ENCODE peak calls at places on chromosomes 1 and 21, in six cellular contexts. C is A549, A is HepG2, J is IMR-90, P is H1, B is K562. H is an unnamed sample.
A peak's percentile ranks its signal among the peaks of the same experiment; 100 is the strongest.

GRCh38 chr1:230153655-230154296 is 86.7 kb downstream of the GALNT2 start:
- DNase-seq in C (no peak), A (peak; percentile 73), J (peak; percentile 61), P (no peak), B (no peak), H (no peak)

GRCh38 chr1:159010398-159010797 is 691 bp downstream of the IFI16 start:
- DNase-seq in C (no peak), A (no peak), J (no peak), P (no peak), B (no peak), H (no peak)

GRCh38 chr1:239735081-239735480 is 348.7 kb downstream of the CHRM3 start:
- DNase-seq in C (no peak), A (no peak), J (no peak), P (no peak), B (no peak), H (no peak)

GRCh38 chr1:86061660-86062059 is 94.9 kb downstream of the COL24A1 start:
- DNase-seq in C (no peak), A (no peak), J (peak; percentile 50), P (no peak), B (no peak), H (no peak)

GRCh38 chr1:115283249-115283648 is 54.8 kb downstream of the NGF start:
- DNase-seq in C (no peak), A (no peak), J (no peak), P (no peak), B (no peak), H (no peak)

GRCh38 chr21:46187814-46188213 is 3.6 kb upstream of the SPATC1L start:
- DNase-seq in C (no peak), A (no peak), J (no peak), P (no peak), B (no peak), H (no peak)

GRCh38 chr1:110210604-110211502 is 739 bp downstream of the KCNC4 start:
- DNase-seq in C (peak; percentile 25), A (no peak), J (no peak), P (peak; percentile 74), B (peak; percentile 70), H (no peak)

GRCh38 chr1:50929376-50929958 is 30.6 kb downstream of the FAF1 start:
- DNase-seq in C (peak; percentile 39), A (peak; percentile 47), J (peak; percentile 59), P (no peak), B (peak; percentile 21), H (peak; percentile 16)

GRCh38 chr1:39269349-39269748 is 64.9 kb downstream of the MACF1 start:
- DNase-seq in C (no peak), A (no peak), J (no peak), P (no peak), B (no peak), H (no peak)

GRCh38 chr1:39268906-39269305 is 64.4 kb downstream of the MACF1 start:
- DNase-seq in C (no peak), A (no peak), J (peak; percentile 13), P (peak; percentile 62), B (no peak), H (no peak)

GRCh38 chr1:39266792-39267191 is 62.3 kb downstream of the MACF1 start:
- DNase-seq in C (no peak), A (no peak), J (no peak), P (no peak), B (no peak), H (no peak)

GRCh38 chr1:39268112-39268581 is 63.7 kb downstream of the MACF1 start:
- DNase-seq in C (no peak), A (no peak), J (peak; percentile 90), P (no peak), B (no peak), H (no peak)

DNA sequence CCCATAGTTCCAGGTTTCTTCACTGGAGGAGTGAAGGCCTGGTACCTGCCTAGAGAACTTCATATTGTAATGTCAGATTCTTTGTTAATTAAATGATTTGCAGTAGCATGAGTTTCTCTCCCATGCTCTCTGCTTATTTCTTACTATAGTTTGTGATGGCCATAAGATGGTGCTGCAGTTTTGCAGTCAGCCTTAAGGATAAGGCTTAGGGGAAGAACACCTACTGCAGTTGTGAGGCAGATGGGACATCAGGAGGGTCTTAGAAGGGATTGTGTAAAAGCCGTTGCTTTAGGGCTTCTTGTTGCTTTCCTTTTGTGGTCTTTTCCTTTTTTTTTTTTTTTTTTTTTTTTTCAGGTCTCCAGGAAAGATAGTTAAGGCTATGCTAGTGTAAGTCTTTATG is 61.8 kb downstream of the MACF1 start:
- DNase-seq in C (peak; percentile 15), A (no peak), J (no peak), P (no peak), B (no peak), H (peak; percentile 27)
- TF ChIP-seq CEBPB in C (no peak), A (no peak), J (no peak), P (no peak), B (no peak), H (no peak)

GRCh38 chr1:42686418-42686817 is 4.2 kb downstream of the YBX1 start:
- DNase-seq in C (no peak), A (no peak), J (no peak), P (no peak), B (peak; percentile 66), H (no peak)
- H3K4me3 ChIP-seq in C (no peak overlapping the region), A (no peak overlapping the region), J (no peak overlapping the region), P (no peak overlapping the region), B (peak overlapping the region; percentile 77), H (no peak overlapping the region)

GRCh38 chr21:41367598-41368360 is 6.0 kb downstream of the MX2 start:
- DNase-seq in C (no peak), A (no peak), J (no peak), P (no peak), B (no peak), H (no peak)

GRCh38 chr21:41363370-41364270 is 1.8 kb downstream of the MX2 start:
- DNase-seq in C (no peak), A (no peak), J (no peak), P (no peak), B (no peak), H (no peak)

GRCh38 chr21:41366522-41367151 is 4.8 kb downstream of the MX2 start:
- DNase-seq in C (peak; percentile 74), A (peak; percentile 94), J (peak; percentile 73), P (no peak), B (peak; percentile 65), H (no peak)

GRCh38 chr21:41364308-41364707 is 2.5 kb downstream of the MX2 start:
- DNase-seq in C (no peak), A (no peak), J (no peak), P (no peak), B (no peak), H (no peak)

DNA sequence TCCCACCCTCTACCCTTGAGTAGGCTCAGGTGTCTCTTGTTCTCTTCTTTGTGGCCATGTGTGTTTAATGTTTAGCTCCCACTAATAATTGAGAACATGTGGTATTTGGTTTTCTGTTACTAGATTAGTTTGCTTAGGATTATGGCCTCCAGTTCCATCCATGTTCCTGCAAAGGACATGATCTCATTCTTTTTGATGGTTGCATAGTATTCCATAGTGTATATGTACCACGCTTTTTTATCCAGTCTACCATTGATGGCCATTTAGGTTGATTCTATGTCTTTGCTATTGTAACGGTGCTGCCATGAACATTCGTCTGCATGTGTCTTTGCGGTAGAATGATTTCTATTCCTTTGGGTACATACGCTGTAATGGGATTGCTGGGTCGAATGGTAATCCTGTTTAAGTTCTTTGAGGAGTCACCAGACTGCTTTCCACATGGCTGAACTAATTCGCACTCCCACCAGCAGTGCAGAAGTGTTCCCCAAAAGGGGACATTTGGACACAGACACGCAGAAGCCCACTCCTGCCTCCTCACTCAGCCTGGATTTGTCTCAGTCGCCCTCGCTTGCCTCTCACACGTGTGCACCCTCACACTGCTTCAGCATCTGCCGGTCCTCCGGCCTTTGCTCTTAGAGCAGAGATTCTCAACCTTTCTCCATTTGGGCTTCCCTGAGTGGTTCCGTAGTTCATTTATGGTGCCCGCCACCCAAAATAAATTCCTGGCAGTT is 3.7 kb downstream of the MX2 start:
- DNase-seq in C (no peak), A (no peak), J (no peak), P (no peak), B (no peak), H (no peak)
- TF ChIP-seq CEBPB in C (no peak), A (no peak), J (no peak), P (no peak), B (no peak), H (no peak)

GRCh38 chr1:4048076-4048475 is 148.0 kb upstream of the C1orf174 start:
- DNase-seq in C (no peak), A (no peak), J (no peak), P (no peak), B (no peak), H (no peak)
- H3K4me3 ChIP-seq in C (no peak overlapping the region), A (no peak overlapping the region), J (no peak overlapping the region), P (no peak overlapping the region), B (no peak overlapping the region), H (no peak overlapping the region)

GRCh38 chr1:10064416-10065343 is 31.9 kb downstream of the UBE4B start:
- DNase-seq in C (no peak), A (no peak), J (peak; percentile 73), P (no peak), B (no peak), H (no peak)

GRCh38 chr1:10068605-10069294 is 36.0 kb downstream of the UBE4B start:
- DNase-seq in C (no peak), A (no peak), J (peak; percentile 47), P (no peak), B (no peak), H (no peak)

GRCh38 chr1:10065760-10066159 is 33.0 kb downstream of the UBE4B start:
- DNase-seq in C (no peak), A (no peak), J (no peak), P (no peak), B (no peak), H (no peak)

GRCh38 chr1:10063878-10064277 is 31.1 kb downstream of the UBE4B start:
- DNase-seq in C (no peak), A (no peak), J (no peak), P (no peak), B (no peak), H (no peak)

GRCh38 chr1:10065344-10065685 is 32.6 kb downstream of the UBE4B start:
- DNase-seq in C (peak; percentile 5), A (peak; percentile 48), J (no peak), P (no peak), B (peak; percentile 39), H (no peak)
- TF ChIP-seq CEBPB in C (no peak), A (no peak), J (no peak), P (no peak), B (no peak), H (no peak)

DNA sequence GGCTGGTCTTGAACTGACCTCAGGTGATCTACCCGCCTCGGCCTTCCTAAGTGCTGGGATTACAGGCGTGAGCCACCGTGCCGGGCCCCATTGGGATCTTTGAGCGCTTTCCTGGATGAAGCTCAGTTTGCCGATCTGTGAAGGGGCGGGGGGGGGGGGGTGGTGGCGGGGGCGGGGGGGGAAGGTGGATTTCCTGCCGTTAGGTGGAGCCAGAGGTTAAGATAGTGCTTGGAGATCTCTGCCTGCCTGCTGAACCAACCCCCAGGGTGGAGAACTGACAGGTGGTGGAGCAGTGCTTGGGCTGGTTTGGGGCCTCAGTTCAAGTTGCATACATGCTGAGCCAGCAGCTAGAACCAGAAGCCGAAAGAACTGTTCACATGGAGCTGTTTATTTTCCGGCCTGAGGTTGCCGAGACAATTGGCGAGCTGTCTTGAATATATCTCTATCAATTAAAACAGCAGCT is 1.7 kb downstream of the TMCC2 start:
- DNase-seq in C (peak; percentile 76), A (peak; percentile 42), J (peak; percentile 57), P (peak; percentile 58), B (peak; percentile 95), H (peak; percentile 48)
- H3K4me3 ChIP-seq in C (peak overlapping the region; percentile 69), A (no peak overlapping the region), J (peak overlapping the region; percentile 90), P (peak overlapping the region; percentile 59), B (no peak overlapping the region), H (peak overlapping the region; percentile 67)

GRCh38 chr1:41437011-41437355 is 47.5 kb downstream of the EDN2 start:
- DNase-seq in C (no peak), A (no peak), J (no peak), P (no peak), B (no peak), H (no peak)
- TF ChIP-seq CEBPB in C (no peak), A (no peak), J (no peak), P (no peak), B (no peak), H (no peak)

H was measured in HCT116.